ENCODE peak calls at places on chromosomes 5 and 9, in seven cellular contexts. Q is pancreas, C is IMR-90, Y is small intestine, S is AG10803, O is astrocyte of the cerebellum, M is thoracic aorta. J is an unnamed sample.

GRCh38 chr5:135009736-135010501 is 24.1 kb downstream of the PITX1 start:
- DNase-seq in Q (no peak), C (no peak), Y (no peak), S (no peak), O (no peak), M (no peak), J (no peak)

GRCh38 chr5:139985733-139986132 is 57.4 kb downstream of the NRG2 start:
- DNase-seq in Q (no peak), C (peak), Y (no peak), S (peak), O (no peak), M (no peak), J (peak)

GRCh38 chr9:37290881-37291485 is 131.5 kb upstream of the GRHPR start:
- DNase-seq in Q (no peak), C (peak), Y (no peak), S (peak), O (peak), M (no peak), J (peak)

GRCh38 chr5:168165221-168165965 is 126.1 kb upstream of the WWC1 start:
- DNase-seq in Q (no peak), C (no peak), Y (peak), S (no peak), O (peak), M (no peak), J (no peak)

GRCh38 chr5:168939131-168939530 is 360.0 kb upstream of the PANK3 start:
- DNase-seq in Q (no peak), C (no peak), Y (no peak), S (no peak), O (no peak), M (no peak), J (peak)

GRCh38 chr5:98065261-98065909 is 708.1 kb upstream of the RGMB start:
- DNase-seq in Q (no peak), C (peak), Y (no peak), S (no peak), O (no peak), M (no peak), J (no peak)

GRCh38 chr5:178206166-178207101 is 2.1 kb downstream of the HNRNPAB start:
- DNase-seq in Q (peak), C (peak), Y (no peak), S (no peak), O (no peak), M (no peak), J (no peak)

GRCh38 chr5:82151622-82152021 is 126.5 kb downstream of the RPS23 start:
- DNase-seq in Q (no peak), C (peak), Y (no peak), S (no peak), O (no peak), M (no peak), J (no peak)

GRCh38 chr5:84403773-84404172 is 19.1 kb upstream of the EDIL3 start:
- DNase-seq in Q (no peak), C (peak), Y (no peak), S (peak), O (peak), M (no peak), J (peak)

GRCh38 chr5:36619012-36619635 is 12.7 kb downstream of the SLC1A3 start:
- DNase-seq in Q (no peak), C (no peak), Y (no peak), S (no peak), O (no peak), M (no peak), J (no peak)

GRCh38 chr5:998975-999501 is 9.6 kb upstream of the NKD2 start:
- DNase-seq in Q (no peak), C (no peak), Y (no peak), S (no peak), O (no peak), M (no peak), J (no peak)

GRCh38 chr5:129820-130219 is 37.9 kb downstream of the PLEKHG4B start:
- DNase-seq in Q (no peak), C (peak), Y (no peak), S (peak), O (peak), M (no peak), J (peak)

GRCh38 chr9:19828586-19828985 is 39.7 kb upstream of the SLC24A2 start:
- DNase-seq in Q (no peak), C (no peak), Y (no peak), S (no peak), O (no peak), M (no peak), J (no peak)

GRCh38 chr5:59528226-59528862 is 365.2 kb downstream of the PDE4D start:
- DNase-seq in Q (no peak), C (no peak), Y (no peak), S (no peak), O (no peak), M (no peak), J (no peak)

GRCh38 chr5:168364738-168365550 is 73.5 kb downstream of the WWC1 start:
- DNase-seq in Q (no peak), C (peak), Y (peak), S (peak), O (peak), M (no peak), J (peak)

GRCh38 chr5:127766556-127767335 is 63.6 kb downstream of the CCDC192 start:
- DNase-seq in Q (no peak), C (peak), Y (no peak), S (peak), O (no peak), M (no peak), J (peak)

GRCh38 chr5:104412649-104413240 is 850.2 kb upstream of the NUDT12 start:
- DNase-seq in Q (no peak), C (peak), Y (no peak), S (peak), O (peak), M (no peak), J (peak)

GRCh38 chr9:94806307-94806893 is 79.9 kb downstream of the AOPEP start:
- DNase-seq in Q (no peak), C (no peak), Y (no peak), S (peak), O (no peak), M (no peak), J (no peak)

GRCh38 chr5:34499001-34499734 is 157.0 kb upstream of the RAI14 start:
- DNase-seq in Q (no peak), C (peak), Y (no peak), S (peak), O (peak), M (no peak), J (no peak)

GRCh38 chr9:116504081-116504480 is 183.0 kb upstream of the TRIM32 start:
- DNase-seq in Q (no peak), C (no peak), Y (peak), S (no peak), O (no peak), M (no peak), J (no peak)

GRCh38 chr9:76667521-76667957 is 96.7 kb upstream of the PCA3 start:
- DNase-seq in Q (no peak), C (peak), Y (no peak), S (peak), O (no peak), M (no peak), J (no peak)

GRCh38 chr5:5270161-5270560 is 130.0 kb downstream of the ADAMTS16 start:
- DNase-seq in Q (no peak), C (no peak), Y (no peak), S (no peak), O (no peak), M (no peak), J (no peak)

GRCh38 chr5:95296291-95296690 is 11.4 kb upstream of the MCTP1 start:
- DNase-seq in Q (no peak), C (no peak), Y (no peak), S (no peak), O (no peak), M (no peak), J (no peak)
- H3K4me3 ChIP-seq in Q (no peak), C (no peak), Y (no peak), S (no peak), O (no peak), M (no peak), J (no peak)

GRCh38 chr5:151141535-151141934 is 16.0 kb downstream of the ANXA6 start:
- DNase-seq in Q (no peak), C (peak), Y (no peak), S (no peak), O (no peak), M (no peak), J (no peak)
- H3K4me3 ChIP-seq in Q (no peak), C (no peak), Y (no peak), S (no peak), O (no peak), M (peak), J (no peak)

GRCh38 chr9:9901624-9902023 is 711.2 kb downstream of the PTPRD start:
- DNase-seq in Q (no peak), C (no peak), Y (no peak), S (no peak), O (no peak), M (no peak), J (no peak)
- H3K4me3 ChIP-seq in Q (no peak), C (no peak), Y (no peak), S (no peak), O (no peak), M (no peak), J (no peak)

GRCh38 chr5:159987031-159987674 is 21.8 kb upstream of the TTC1 start:
- DNase-seq in Q (peak), C (peak), Y (peak), S (peak), O (no peak), M (no peak), J (no peak)
- H3K4me3 ChIP-seq in Q (peak), C (peak), Y (no peak), S (peak), O (peak), M (peak), J (peak)

DNA sequence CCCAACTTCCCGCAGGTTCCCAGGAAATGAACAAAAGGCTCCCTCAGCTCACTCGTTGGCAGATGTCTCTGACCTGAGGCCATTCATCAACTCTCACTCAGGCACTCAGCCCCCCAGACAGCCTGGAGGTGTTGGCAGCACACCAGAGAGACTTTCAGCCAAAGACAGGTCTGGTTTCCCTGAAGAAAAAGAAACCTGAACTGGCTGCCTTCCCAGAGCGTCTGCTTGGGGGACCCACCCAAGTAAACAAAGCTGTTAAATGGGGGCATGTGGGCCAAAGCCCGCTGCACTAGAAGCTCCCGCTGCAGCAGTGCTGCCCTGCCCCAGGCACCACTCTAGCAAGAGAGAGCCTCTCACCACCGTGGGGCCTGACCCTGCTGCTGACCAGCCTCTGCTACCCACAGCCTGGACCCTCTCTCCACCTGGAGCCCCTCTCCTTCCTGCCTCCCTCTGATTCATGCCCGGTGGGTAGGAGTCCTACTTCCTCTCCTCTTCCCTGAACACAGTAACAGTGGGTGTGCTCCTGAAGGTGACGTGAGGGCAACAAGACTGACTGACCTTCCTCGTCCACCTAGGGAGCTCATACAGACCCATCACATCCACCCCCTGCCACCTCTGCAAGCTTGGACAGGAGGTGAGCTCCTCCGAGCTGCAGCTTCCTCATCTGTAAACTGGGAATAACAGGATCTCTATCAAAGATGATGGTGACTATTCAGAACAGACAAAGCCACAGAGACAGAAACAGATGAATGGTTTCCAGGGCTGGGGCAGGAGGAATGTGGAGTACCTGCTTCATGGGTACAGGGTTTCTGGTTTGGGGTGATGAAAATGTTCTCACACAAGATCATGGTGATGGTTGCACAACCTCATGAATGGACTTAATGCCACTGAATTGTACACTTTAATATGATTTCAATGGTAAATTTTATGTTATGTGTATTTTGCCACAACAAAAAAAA is 31.0 kb upstream of the GABRP start:
- DNase-seq in Q (no peak), C (no peak), Y (peak), S (no peak), O (no peak), M (no peak), J (no peak)
- H3K4me3 ChIP-seq in Q (peak), C (no peak), Y (no peak), S (no peak), O (no peak), M (no peak), J (no peak)